ENCODE peak calls at places on chromosomes 3 and 15, in six cellular contexts. J, B, C, Z, T and U are unnamed samples.

GRCh38 chr3:108311797-108312196 is 15.4 kb downstream of the HHLA2 start:
- DNase-seq in T (no peak), J (no peak), Z (no peak), C (no peak), B (no peak), U (no peak)

GRCh38 chr3:45554001-45554691 is 40.4 kb upstream of the LIMD1 start:
- DNase-seq in Z (no peak), C (peak; percentile 74), J (peak; percentile 68), B (no peak), T (peak; percentile 59), U (no peak)

GRCh38 chr3:101619734-101620133 is 45.8 kb downstream of the PCNP start:
- DNase-seq in Z (no peak), T (no peak), B (no peak), J (no peak), C (no peak), U (no peak)

GRCh38 chr3:27714692-27715453 is 7.2 kb downstream of the EOMES start:
- DNase-seq in Z (peak; percentile 18), T (no peak), C (no peak), J (peak; percentile 71), B (no peak), U (no peak)

GRCh38 chr3:169512991-169513390 is 150.5 kb downstream of the MECOM start:
- DNase-seq in C (no peak), B (no peak), J (no peak), T (no peak), Z (no peak), U (no peak)

GRCh38 chr3:158659454-158660237 is 12.8 kb downstream of the LXN start:
- DNase-seq in B (peak; percentile 40), Z (peak; percentile 45), C (peak; percentile 50), J (peak; percentile 69), T (peak; percentile 89), U (no peak)

GRCh38 chr3:168990111-168990510 is 673.4 kb downstream of the MECOM start:
- DNase-seq in T (peak; percentile 57), C (no peak), B (no peak), Z (no peak), J (no peak), U (no peak)

GRCh38 chr3:104040896-104041295 is 1325.8 kb upstream of the ALCAM start:
- DNase-seq in C (no peak), J (no peak), Z (no peak), B (no peak), T (peak; percentile 41), U (no peak)

GRCh38 chr15:66400351-66400774 is 13.7 kb downstream of the MAP2K1 start:
- DNase-seq in T (peak; percentile 37), C (peak; percentile 18), Z (no peak), B (no peak), J (no peak), U (no peak)

GRCh38 chr3:11553436-11554235 is 90.1 kb downstream of the VGLL4 start:
- DNase-seq in T (peak; percentile 89), C (no peak), J (no peak), Z (no peak), B (no peak), U (no peak)

GRCh38 chr15:39110336-39110735 is 470.5 kb upstream of the THBS1 start:
- DNase-seq in J (no peak), Z (no peak), C (no peak), T (peak; percentile 44), B (no peak), U (no peak)

GRCh38 chr3:129417354-129417753 is 11.1 kb downstream of the EFCAB12 start:
- DNase-seq in T (peak; percentile 71), C (no peak), J (peak; percentile 42), Z (no peak), B (no peak), U (no peak)

GRCh38 chr3:45841380-45841700 is 579 bp downstream of the LZTFL1 start:
- DNase-seq in T (peak; percentile 33), C (peak; percentile 15), B (peak; percentile 41), J (peak; percentile 49), Z (peak; percentile 3), U (no peak)

GRCh38 chr3:10306156-10306555 is 13.4 kb upstream of the GHRL start:
- DNase-seq in B (no peak), J (no peak), C (no peak), Z (no peak), T (no peak), U (no peak)
- TF ChIP-seq CTCF in B (no peak), J (no peak), C (no peak), Z (no peak), T (no peak), U (no peak)

DNA sequence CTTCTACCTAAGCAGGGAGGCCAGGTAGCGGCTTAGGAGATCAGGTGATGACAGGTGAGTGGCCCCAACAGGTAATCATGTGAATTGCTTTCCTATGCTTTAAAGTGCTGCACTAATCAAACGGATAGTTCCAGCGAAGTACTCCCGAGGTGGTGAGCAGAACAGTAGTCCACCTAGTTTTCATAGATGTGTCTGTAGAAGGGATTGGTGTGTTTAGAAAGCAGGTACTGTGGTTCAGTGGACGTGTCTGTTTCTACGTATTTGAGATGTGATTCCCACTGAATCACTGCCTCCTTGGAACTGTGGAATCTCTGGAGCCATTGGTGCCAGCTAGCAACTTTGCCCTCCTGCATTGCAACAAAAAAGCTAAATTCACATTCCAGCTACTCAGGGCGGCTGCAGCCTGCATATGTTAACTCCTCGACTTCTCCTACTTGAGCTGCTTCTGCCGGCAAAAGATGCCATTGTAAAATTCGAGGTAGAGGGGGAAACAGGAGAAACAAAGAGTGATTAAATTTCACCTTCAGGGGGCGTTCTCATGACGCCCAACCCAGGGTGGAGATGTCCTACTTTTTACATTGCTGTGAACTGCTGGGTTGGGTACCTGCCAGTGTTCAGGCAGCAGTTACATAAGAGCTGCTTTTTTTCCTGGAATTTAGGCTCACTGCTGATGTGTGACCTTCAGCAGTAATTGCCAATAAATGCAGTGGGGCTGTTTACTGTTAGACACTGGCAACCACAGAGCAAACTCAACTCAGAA is 227.3 kb downstream of the ITPR1 start:
- DNase-seq in B (peak; percentile 68), C (peak; percentile 48), T (peak; percentile 96), J (peak; percentile 69), Z (peak; percentile 75), U (no peak)
- TF ChIP-seq CTCF in B (no peak), C (peak; percentile 25), T (peak; percentile 61), J (no peak), Z (peak; percentile 83), U (no peak)

DNA sequence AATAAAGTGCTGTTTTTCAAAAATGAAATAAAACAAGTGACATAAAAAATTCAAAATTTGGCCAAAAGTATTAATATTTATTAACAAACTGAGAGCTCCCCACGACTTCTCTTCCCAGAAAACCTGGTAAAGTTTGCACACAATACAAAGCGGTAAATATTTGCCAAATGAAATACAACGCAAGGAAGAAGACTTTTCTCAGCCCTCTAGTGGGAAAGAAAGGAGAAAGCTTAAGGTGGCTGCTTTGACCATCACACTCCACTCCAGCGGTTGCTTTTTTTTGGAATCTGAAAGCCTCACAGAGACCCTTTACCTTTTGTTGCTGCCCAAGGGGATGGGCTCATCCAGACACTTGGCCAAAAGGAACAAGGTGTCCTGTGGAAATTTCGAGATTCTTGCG is 1.1 kb upstream of the GK5 start:
- DNase-seq in B (no peak), Z (peak; percentile 11), J (no peak), T (peak; percentile 32), C (no peak), U (no peak)
- TF ChIP-seq CTCF in B (no peak), Z (peak; percentile 9), J (no peak), T (peak; percentile 41), C (no peak), U (no peak)

GRCh38 chr3:157354722-157355121 is 81.9 kb upstream of the PTX3 start:
- DNase-seq in T (peak; percentile 72), C (peak; percentile 15), B (no peak), J (no peak), Z (no peak), U (no peak)
- TF ChIP-seq CTCF in T (peak; percentile 73), C (peak; percentile 50), B (no peak), J (no peak), Z (peak; percentile 22), U (no peak)

DNA sequence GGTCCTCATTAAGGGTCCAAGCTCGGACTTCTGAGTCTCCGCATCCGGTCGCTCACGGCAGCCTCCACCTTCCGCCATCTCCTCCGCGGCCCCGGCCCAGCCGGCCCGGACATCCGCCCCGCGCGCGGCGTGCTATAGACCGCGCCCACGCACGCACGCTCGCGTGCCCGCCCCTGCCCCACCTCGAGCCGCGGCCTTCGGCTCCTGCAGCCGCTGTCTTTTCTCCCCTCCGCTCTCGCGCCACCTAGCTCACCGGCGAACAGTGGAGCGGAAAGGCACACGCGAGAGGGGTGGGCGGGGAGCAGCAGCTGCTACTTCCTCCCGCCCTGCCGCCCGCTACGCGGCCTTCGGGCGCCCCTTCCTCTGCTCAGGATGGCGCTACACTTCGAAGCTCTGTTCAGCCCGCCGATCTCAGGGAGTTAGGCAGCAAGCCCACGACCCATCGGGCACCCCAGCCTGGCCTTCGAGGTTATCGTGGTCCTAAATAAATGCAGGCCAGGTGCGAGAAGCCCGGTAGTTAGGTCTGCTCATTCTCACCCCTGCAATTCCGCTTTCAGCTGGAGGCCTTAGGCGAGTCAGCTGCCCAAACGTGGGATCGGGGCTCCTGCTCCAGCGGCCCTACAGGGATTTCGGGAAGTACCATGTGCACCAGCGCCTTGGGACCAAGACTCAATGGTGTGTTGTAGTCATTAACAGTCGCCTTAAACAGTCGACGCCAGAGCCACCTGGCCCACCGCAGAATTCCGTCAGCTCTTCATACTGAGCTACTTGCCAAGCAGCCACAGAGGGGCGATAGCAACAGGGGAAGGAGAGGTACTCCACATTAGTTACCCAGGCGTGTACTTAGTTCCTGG is at the start of gene USP4:
- DNase-seq in T (peak; percentile 94), Z (peak; percentile 89), J (peak; percentile 98), C (peak; percentile 99), B (peak; percentile 95), U (peak; percentile 49)
- TF ChIP-seq CTCF in T (peak; percentile 80), Z (peak; percentile 84), J (peak; percentile 26), C (peak; percentile 70), B (no peak), U (no peak)

GRCh38 chr3:22959593-22959992 is 243.5 kb upstream of the UBE2E2 start:
- DNase-seq in J (no peak), B (no peak), C (peak; percentile 78), T (no peak), Z (no peak), U (no peak)

GRCh38 chr3:22962244-22962643 is 240.9 kb upstream of the UBE2E2 start:
- DNase-seq in Z (no peak), C (no peak), J (no peak), B (no peak), T (no peak), U (no peak)

GRCh38 chr3:22966349-22966748 is 236.8 kb upstream of the UBE2E2 start:
- DNase-seq in T (no peak), B (no peak), Z (no peak), C (no peak), J (no peak), U (no peak)

DNA sequence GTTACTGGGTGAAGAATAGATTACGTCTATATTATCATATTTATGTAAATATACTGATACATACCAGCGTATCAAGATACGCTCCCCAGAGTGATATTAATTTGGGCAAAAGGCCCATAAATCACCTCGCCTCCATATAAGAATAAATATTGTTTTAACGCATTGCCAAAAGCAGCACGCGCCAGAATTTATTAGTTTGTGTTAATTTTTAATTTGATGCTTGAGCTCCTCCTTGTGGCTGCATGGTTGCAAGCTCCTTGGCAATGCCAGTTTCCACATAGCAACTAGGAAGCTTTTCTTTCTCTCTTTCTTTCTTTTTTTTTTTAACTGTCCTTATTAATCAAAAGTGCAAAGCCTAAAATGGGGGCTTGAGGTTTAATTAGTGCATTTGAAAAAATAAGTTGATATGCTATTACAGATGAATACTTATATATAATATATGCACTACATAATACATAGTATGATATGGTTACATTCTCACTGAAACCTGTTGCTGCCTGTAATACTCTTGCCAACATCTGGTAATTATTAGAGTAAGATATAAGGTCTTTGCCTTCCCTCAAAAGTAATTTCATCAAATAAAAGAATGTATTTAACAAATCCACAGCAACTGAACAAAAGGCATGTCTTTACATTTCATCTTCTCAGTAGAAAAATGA is 242.7 kb upstream of the UBE2E2 start:
- DNase-seq in Z (peak; percentile 12), T (peak; percentile 69), C (peak; percentile 65), J (peak; percentile 49), B (no peak), U (no peak)
- TF ChIP-seq CTCF in Z (peak; percentile 51), T (peak; percentile 89), C (peak; percentile 67), J (no peak), B (peak; percentile 66), U (no peak)

GRCh38 chr15:55526559-55527036 is 18.6 kb upstream of the DNAAF4 start:
- DNase-seq in T (peak; percentile 85), C (peak; percentile 76), J (no peak), B (no peak), Z (peak; percentile 63), U (no peak)
- TF ChIP-seq CTCF in T (peak; percentile 83), C (peak; percentile 74), J (no peak), B (peak; percentile 33), Z (peak; percentile 81), U (no peak)